ENCODE peak calls at places on chromosomes 4 and X, in ten cellular contexts. B, Z, U, K, L, M, J, T, P and R are unnamed samples.

GRCh38 chrX:50798782-50799181 is 15.2 kb downstream of the SHROOM4 start:
- DNase-seq in B (no peak), Z (no peak), U (no peak), K (no peak), L (no peak), M (no peak), J (no peak), T (no peak), P (no peak), R (no peak)

GRCh38 chr4:71074452-71075299 is 81.2 kb downstream of the DCK start:
- DNase-seq in B (peak; percentile 31), Z (peak; percentile 2), U (no peak), K (no peak), L (no peak), M (no peak), J (peak; percentile 41), T (peak; percentile 71), P (no peak), R (no peak)

GRCh38 chr4:128155874-128156456 is 94.9 kb downstream of the LARP1B start:
- DNase-seq in B (no peak), Z (no peak), U (peak; percentile 48), K (no peak), L (no peak), M (no peak), J (no peak), T (no peak), P (no peak), R (no peak)

GRCh38 chr4:78747328-78747946 is 28.7 kb upstream of the BMP2K start:
- DNase-seq in B (peak; percentile 38), Z (no peak), U (no peak), K (no peak), L (no peak), M (no peak), J (no peak), T (no peak), P (no peak), R (no peak)

GRCh38 chr4:153934689-153935017 is 145.8 kb upstream of the SFRP2 start:
- DNase-seq in B (no peak), Z (no peak), U (no peak), K (no peak), L (no peak), M (no peak), J (no peak), T (no peak), P (no peak), R (no peak)

GRCh38 chr4:128228778-128229457 is 58.7 kb downstream of the PGRMC2 start:
- DNase-seq in B (no peak), Z (no peak), U (no peak), K (no peak), L (no peak), M (no peak), J (no peak), T (no peak), P (no peak), R (no peak)

GRCh38 chr4:184250795-184251679 is 33.4 kb upstream of the ENPP6 start:
- DNase-seq in B (peak; percentile 20), Z (no peak), U (no peak), K (no peak), L (peak; percentile 46), M (peak; percentile 47), J (no peak), T (no peak), P (no peak), R (no peak)

GRCh38 chrX:1325515-1326116 is 11.0 kb upstream of the IL3RA start:
- DNase-seq in B (no peak), Z (no peak), U (no peak), K (no peak), L (no peak), M (no peak), J (no peak), T (no peak), P (no peak), R (no peak)

GRCh38 chrX:48487362-48487785 is 11.4 kb downstream of the FTSJ1 start:
- DNase-seq in B (peak; percentile 97), Z (no peak), U (no peak), K (no peak), L (no peak), M (peak; percentile 97), J (peak; percentile 57), T (no peak), P (no peak), R (no peak)

GRCh38 chr4:173517781-173518371 is 12.2 kb downstream of the HAND2 start:
- DNase-seq in B (no peak), Z (no peak), U (peak; percentile 88), K (no peak), L (no peak), M (no peak), J (no peak), T (peak; percentile 87), P (no peak), R (no peak)

GRCh38 chr4:172709376-172709775 is 459.2 kb upstream of the GALNT7 start:
- DNase-seq in B (no peak), Z (no peak), U (no peak), K (no peak), L (no peak), M (no peak), J (no peak), T (no peak), P (no peak), R (no peak)

GRCh38 chr4:164935363-164935762 is 42.1 kb downstream of the TRIM61 start:
- DNase-seq in B (peak; percentile 11), Z (no peak), U (no peak), K (no peak), L (no peak), M (no peak), J (no peak), T (no peak), P (no peak), R (no peak)

DNA sequence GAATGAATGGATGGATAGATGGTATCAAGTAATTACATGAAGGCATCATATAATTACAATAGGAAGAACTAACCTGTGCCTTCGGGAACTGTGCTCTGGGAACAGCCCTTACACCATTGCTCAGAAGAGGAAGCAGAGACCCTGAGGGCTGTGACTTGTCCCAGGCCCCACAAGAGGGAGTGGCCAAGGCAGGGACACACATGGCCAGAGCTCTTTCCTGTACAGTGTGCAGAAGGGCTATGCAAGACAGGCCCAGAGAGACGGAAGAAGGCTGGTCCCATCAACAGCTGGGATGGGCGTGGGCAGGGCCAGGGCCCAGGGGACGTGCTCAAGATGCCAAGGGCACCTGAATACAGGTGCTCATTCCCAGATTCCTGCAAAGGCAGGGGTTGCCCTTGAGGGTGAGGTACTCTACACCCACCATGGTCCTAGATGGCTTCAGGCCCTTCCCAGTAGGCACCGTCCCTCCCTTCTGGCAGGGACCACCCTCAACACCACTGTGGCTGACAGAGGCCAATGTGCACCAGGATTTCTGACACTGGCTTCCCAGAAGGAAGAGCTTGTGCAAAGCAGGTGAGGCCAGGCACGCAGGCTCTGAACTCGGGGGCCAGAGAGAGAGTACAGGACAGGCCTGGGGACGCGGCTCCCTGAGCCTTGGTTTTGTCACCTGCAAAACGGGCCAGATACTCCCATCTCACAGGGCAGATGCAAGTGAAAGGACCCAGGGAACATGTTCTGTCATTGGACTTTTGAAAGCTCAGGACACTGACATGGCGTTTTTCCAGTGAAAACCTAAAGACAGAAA is 1.7 kb downstream of the EVC2 start:
- DNase-seq in B (no peak), Z (no peak), U (no peak), K (no peak), L (no peak), M (no peak), J (no peak), T (no peak), P (no peak), R (no peak)
- H3K27me3 ChIP-seq in B (no peaks in the 10 kb centered on the region), Z (no peaks in the 10 kb centered on the region), U (no peaks in the 10 kb centered on the region), K (no peaks in the 10 kb centered on the region), L (peaks cover 3% of the 10 kb centered on the region), M (no peaks in the 10 kb centered on the region), J (peaks cover 32% of the 10 kb centered on the region), T (no peaks in the 10 kb centered on the region), P (no peaks in the 10 kb centered on the region), R (peaks cover 12% of the 10 kb centered on the region)

GRCh38 chr4:140754918-140755810 is 1.0 kb downstream of the TBC1D9 start:
- DNase-seq in B (no peak), Z (no peak), U (no peak), K (no peak), L (no peak), M (no peak), J (no peak), T (no peak), P (no peak), R (no peak)
- H3K27me3 ChIP-seq in B (no peaks in the 10 kb centered on the region), Z (no peaks in the 10 kb centered on the region), U (no peaks in the 10 kb centered on the region), K (no peaks in the 10 kb centered on the region), L (peaks cover 12% of the 10 kb centered on the region), M (no peaks in the 10 kb centered on the region), J (peaks cover 14% of the 10 kb centered on the region), T (no peaks in the 10 kb centered on the region), P (no peaks in the 10 kb centered on the region), R (peaks cover 8% of the 10 kb centered on the region)

GRCh38 chr4:99856166-99856565 is 38.1 kb downstream of the LAMTOR3 start:
- DNase-seq in B (peak; percentile 22), Z (no peak), U (no peak), K (no peak), L (no peak), M (peak; percentile 72), J (no peak), T (no peak), P (no peak), R (no peak)

GRCh38 chr4:99853190-99853589 is 36.6 kb downstream of the DAPP1 start:
- DNase-seq in B (no peak), Z (no peak), U (no peak), K (no peak), L (no peak), M (no peak), J (no peak), T (no peak), P (no peak), R (no peak)

GRCh38 chr4:99852199-99852718 is 35.6 kb downstream of the DAPP1 start:
- DNase-seq in B (no peak), Z (no peak), U (no peak), K (no peak), L (no peak), M (no peak), J (no peak), T (no peak), P (no peak), R (no peak)

GRCh38 chr4:99855677-99856076 is 38.5 kb downstream of the LAMTOR3 start:
- DNase-seq in B (no peak), Z (no peak), U (no peak), K (no peak), L (peak; percentile 1), M (no peak), J (no peak), T (no peak), P (no peak), R (no peak)

GRCh38 chr4:99853993-99854392 is 37.4 kb downstream of the DAPP1 start:
- DNase-seq in B (no peak), Z (no peak), U (no peak), K (no peak), L (no peak), M (no peak), J (no peak), T (no peak), P (no peak), R (no peak)
- H3K27me3 ChIP-seq in B (no peaks in the 10 kb centered on the region), Z (no peaks in the 10 kb centered on the region), U (no peaks in the 10 kb centered on the region), K (no peaks in the 10 kb centered on the region), L (no peaks in the 10 kb centered on the region), M (no peaks in the 10 kb centered on the region), J (no peaks in the 10 kb centered on the region), T (no peaks in the 10 kb centered on the region), P (no peaks in the 10 kb centered on the region), R (no peaks in the 10 kb centered on the region)

DNA sequence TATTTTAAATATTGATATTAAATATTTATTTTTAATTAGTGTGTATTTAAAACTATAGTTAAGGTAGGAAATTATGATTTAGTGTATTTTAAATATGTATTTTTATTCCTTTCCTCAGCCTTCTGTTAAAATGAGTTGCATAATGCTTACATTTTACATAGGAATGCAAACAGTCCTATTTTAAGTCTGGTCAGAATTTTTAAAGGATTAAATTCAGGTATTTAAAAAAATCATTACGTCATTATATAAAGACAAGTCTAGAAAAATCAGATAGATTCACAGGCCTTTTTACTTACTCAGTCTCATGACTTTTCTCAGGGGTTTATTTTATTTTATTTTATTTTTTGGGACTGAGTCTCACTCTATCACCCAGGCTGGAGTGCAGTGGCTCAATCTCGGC is 50.4 kb upstream of the RPA4 start:
- DNase-seq in B (no peak), Z (no peak), U (no peak), K (no peak), L (no peak), M (no peak), J (no peak), T (no peak), P (no peak), R (no peak)
- H3K27me3 ChIP-seq in B (no peaks in the 10 kb centered on the region), Z (no peaks in the 10 kb centered on the region), U (no peaks in the 10 kb centered on the region), K (no peaks in the 10 kb centered on the region), L (no peaks in the 10 kb centered on the region), M (no peaks in the 10 kb centered on the region), J (no peaks in the 10 kb centered on the region), T (no peaks in the 10 kb centered on the region), P (no peaks in the 10 kb centered on the region), R (no peaks in the 10 kb centered on the region)